ENCODE peak calls at places on chromosomes 16 and 17, in five cellular contexts. H is heart right ventricle; C is cardiac muscle cell; Y is mucosa of descending colon; N is CD4-positive, alpha-beta T cell. R is an unnamed sample.

GRCh38 chr17:35569405-35569804 is 8.8 kb upstream of the SLFN14 start:
- DNase-seq in H (no peak), C (no peak), Y (no peak), N (no peak), R (no peak)

GRCh38 chr17:31226373-31226772 is 70.7 kb downstream of the OMG start:
- DNase-seq in H (no peak), C (no peak), Y (no peak), N (no peak), R (no peak)

GRCh38 chr17:81381632-81382577 is 13.4 kb upstream of the BAHCC1 start:
- DNase-seq in H (no peak), C (no peak), Y (no peak), N (no peak), R (no peak)

GRCh38 chr17:58088624-58089023 is 5.4 kb downstream of the DYNLL2 start:
- DNase-seq in H (no peak), C (no peak), Y (no peak), N (no peak), R (no peak)

GRCh38 chr17:1890758-1891450 is 61.1 kb downstream of the RPA1 start:
- DNase-seq in H (no peak), C (no peak), Y (no peak), N (peak), R (no peak)

GRCh38 chr17:67258836-67259468 is 14.0 kb upstream of the HELZ start:
- DNase-seq in H (no peak), C (no peak), Y (no peak), N (peak), R (no peak)

GRCh38 chr17:41635121-41636097 is 11.0 kb upstream of the KRT17 start:
- DNase-seq in H (peak), C (peak), Y (no peak), N (no peak), R (peak)

GRCh38 chr16:4317471-4318170 is 1.8 kb downstream of the GLIS2 start:
- DNase-seq in H (no peak), C (peak), Y (no peak), N (no peak), R (peak)

GRCh38 chr17:14901376-14901775 is 363.8 kb downstream of the PMP22 start:
- DNase-seq in H (no peak), C (no peak), Y (no peak), N (no peak), R (no peak)

GRCh38 chr17:50484341-50485155 is 5.9 kb downstream of the RSAD1 start:
- DNase-seq in H (no peak), C (no peak), Y (peak), N (no peak), R (no peak)

GRCh38 chr17:40563371-40564052 is 1.8 kb downstream of the CCR7 start:
- DNase-seq in H (no peak), C (no peak), Y (no peak), N (peak), R (no peak)

GRCh38 chr16:83549836-83550569 is 257.8 kb upstream of the HSBP1 start:
- DNase-seq in H (no peak), C (no peak), Y (no peak), N (no peak), R (no peak)

GRCh38 chr17:60171753-60172079 is 21.9 kb downstream of the CA4 start:
- DNase-seq in H (no peak), C (no peak), Y (no peak), N (no peak), R (no peak)

GRCh38 chr17:50560185-50560824 is at the start of gene CACNA1G:
- DNase-seq in H (peak), C (peak), Y (peak), N (peak), R (peak)

GRCh38 chr17:28575126-28575795 is 1.4 kb downstream of the ALDOC start:
- DNase-seq in H (peak), C (no peak), Y (no peak), N (no peak), R (no peak)

GRCh38 chr17:28579526-28579925 is 2.8 kb upstream of the ALDOC start:
- DNase-seq in H (no peak), C (no peak), Y (no peak), N (no peak), R (no peak)

GRCh38 chr17:28578246-28579195 is 1.8 kb upstream of the ALDOC start:
- DNase-seq in H (no peak), C (no peak), Y (no peak), N (no peak), R (no peak)

GRCh38 chr17:28576758-28577465 is at the start of gene ALDOC:
- DNase-seq in H (peak), C (peak), Y (peak), N (peak), R (peak)

GRCh38 chr17:28577466-28577824 is 750 bp upstream of the ALDOC start:
- DNase-seq in H (no peak), C (no peak), Y (no peak), N (no peak), R (no peak)
- TF ChIP-seq CTCF in H (no peak), C (no peak), Y (no peak), N (no peak), R (no peak)

DNA sequence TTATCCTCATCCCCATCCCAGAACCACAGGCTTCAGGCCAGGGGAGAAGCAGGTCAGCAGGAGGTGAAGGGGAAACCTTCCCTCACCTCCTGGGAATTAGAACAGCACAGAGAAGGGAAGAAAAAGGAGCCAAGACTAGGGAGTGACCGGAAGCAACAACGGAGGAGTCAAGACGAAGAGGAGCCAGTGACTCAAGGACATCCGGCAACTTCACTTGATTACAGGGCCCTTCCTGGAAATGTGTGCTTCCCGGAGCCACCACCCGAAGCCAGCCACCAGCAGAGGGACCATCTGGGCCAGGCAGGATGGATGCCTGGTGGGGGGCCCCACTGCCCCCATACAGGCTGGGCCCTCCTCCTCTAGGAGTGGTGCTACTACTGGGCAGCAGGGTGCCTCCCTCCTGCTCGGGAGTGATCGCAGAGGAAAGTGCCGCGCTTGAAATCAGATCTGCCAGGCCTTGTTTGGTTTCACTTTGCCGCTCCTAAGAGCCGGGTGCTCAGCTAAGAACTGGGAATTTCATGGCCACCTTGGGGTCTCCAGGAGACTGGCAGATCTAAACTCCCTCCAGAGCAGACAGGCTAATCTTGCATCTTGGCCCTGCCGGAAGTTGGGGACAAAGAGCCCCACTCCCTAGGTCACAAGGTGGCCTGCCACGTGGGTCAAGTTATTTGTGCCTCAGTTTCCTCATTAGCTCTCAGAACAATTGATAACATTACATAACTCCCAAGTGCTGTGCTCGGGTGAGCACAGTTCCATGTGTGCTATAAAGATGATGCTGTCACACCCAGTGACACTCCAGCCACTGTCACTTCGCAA is 6.6 kb downstream of the CDC42EP4 start:
- DNase-seq in H (peak), C (peak), Y (peak), N (no peak), R (peak)
- TF ChIP-seq CTCF in H (peak), C (peak), Y (no peak), N (no peak), R (peak)

GRCh38 chr16:28879841-28880588 is 1.7 kb downstream of the ATP2A1 start:
- DNase-seq in H (peak), C (peak), Y (peak), N (peak), R (peak)
- TF ChIP-seq CTCF in H (peak), C (no peak), Y (no peak), N (no peak), R (no peak)

DNA sequence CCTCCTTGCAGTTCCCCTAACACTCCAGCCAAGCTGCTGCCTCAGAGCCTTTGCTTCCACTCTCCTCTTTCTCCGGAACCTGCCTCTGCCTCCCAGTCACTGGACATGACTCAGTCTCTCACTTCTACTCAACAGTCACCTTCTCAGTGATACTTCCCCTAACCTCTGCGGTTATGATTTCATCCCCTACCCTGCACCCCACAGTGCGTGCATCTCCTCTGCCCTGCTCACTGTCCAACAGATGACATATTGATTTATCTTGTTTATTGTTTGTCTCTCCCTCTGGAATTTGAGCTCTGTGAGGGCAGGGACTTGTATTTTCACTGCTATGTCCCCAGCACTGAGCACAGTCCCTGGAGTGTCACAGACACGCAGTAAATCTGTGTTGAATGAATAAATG is 100.7 kb downstream of the CYLD start:
- DNase-seq in H (no peak), C (no peak), Y (no peak), N (no peak), R (peak)
- TF ChIP-seq CTCF in H (no peak), C (no peak), Y (no peak), N (no peak), R (no peak)

DNA sequence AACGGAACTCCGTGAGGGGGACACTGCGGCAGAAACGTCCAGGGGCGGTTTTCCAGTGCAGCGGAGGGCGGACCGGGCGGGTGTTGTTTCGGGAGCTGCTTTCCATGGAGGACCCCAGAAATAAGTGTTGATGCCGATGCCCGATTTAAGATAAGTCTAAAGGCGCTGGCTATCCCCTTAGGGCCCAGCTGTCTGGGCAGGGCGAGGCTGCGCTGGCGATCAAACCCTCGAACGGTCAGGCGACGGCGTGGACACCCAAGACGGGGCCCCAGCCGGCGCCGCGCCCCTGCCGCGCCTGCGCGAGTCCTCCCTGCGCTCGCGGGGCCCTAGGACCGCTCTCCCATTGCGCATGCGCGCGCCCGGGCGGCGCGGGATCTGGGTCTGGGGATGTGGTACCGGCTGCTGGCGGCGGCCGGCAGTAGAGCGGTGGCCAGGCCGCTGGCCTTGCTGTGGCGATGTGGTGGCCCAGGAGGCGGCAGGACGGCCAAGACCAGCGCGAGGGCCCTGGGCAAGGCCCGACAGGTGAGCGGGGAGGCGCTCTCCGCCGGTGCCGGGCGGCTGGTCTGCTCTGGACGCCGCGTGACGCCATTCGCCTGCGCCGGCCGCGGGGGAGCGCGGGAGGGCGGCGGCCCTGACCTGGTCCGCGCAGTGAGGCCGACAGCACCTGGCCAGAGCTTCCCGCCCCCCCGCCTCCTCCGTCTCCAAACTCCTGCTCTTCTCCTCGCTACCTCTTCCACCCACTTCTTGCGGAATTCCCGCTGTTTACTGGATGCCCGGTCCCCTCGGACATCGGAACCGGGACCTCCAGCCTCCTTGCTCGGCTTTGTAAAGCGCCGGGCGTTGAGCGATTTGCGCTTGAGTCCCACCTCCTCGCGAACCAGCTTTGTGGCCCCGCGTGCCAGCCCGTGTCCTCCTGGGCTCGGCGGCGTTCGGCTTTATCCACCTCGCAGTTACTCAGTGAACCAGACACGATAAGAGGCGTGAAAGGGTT is 24.0 kb downstream of the DEF8 start:
- DNase-seq in H (peak), C (peak), Y (peak), N (peak), R (peak)
- TF ChIP-seq CTCF in H (peak), C (no peak), Y (no peak), N (no peak), R (no peak)

DNA sequence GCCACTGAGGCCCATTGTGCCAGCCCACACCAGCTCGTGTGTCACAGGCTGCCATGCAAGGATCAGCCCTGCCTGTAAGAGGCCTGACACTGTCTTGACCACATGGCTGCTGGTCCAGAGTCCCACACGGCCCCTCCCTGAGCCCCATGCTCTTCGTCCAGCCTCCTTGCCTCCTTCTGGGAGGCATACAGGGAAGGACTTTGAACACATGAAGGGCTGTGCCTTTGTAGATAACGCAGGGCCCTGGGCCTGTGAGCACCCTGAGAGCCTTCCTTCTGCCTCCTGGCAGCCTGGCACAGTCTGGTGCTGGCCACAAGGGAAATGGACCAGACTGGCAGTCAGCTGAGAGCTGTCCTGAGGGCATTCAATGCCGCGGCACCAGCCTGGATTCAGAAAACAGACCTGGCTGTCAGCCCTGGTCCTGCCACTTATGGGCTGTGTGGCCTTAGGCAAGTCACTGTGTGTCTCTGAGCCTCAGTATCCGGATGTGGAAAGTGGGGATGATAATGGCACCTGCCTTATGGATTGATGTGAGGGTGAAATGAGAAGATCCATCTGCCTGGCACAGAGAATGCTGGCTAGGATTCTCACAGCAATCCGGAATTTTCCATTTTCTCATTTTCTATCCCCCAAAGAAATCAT is 19.2 kb upstream of the SPNS2 start:
- DNase-seq in H (no peak), C (no peak), Y (peak), N (no peak), R (no peak)
- TF ChIP-seq CTCF in H (no peak), C (no peak), Y (no peak), N (no peak), R (no peak)

GRCh38 chr17:75856062-75856681 is 1.0 kb upstream of the WBP2 start:
- DNase-seq in H (no peak), C (no peak), Y (no peak), N (no peak), R (no peak)
- TF ChIP-seq CTCF in H (no peak), C (no peak), Y (no peak), N (no peak), R (no peak)

GRCh38 chr17:68564415-68565111 is 36.6 kb downstream of the FAM20A start:
- DNase-seq in H (no peak), C (no peak), Y (no peak), N (no peak), R (no peak)
- TF ChIP-seq CTCF in H (no peak), C (no peak), Y (no peak), N (no peak), R (no peak)

GRCh38 chr16:54542805-54543504 is 256.4 kb upstream of the IRX3 start:
- DNase-seq in H (no peak), C (no peak), Y (no peak), N (no peak), R (no peak)

GRCh38 chr16:54540525-54541180 is 254.1 kb upstream of the IRX3 start:
- DNase-seq in H (no peak), C (no peak), Y (no peak), N (no peak), R (no peak)

GRCh38 chr16:54533856-54534490 is 247.4 kb upstream of the IRX3 start:
- DNase-seq in H (no peak), C (no peak), Y (no peak), N (no peak), R (no peak)

DNA sequence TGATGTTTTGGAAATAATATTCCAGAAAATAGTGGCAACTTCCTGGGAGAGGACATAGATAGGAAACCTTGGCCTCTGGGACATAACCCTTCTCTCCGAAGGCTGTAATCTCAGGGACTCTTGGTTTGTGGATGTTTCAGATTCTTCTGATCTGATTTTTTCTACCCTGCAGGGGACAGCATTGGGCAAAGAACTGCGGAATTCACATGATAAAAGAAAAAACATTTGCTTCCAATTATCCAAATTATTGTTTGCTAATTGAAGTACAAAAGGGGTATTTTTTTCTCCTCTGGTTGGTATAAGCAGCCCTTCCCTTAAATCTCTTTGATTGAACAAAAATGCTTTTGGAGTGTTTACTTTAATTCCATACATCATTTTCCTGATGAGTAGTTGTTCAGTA is 251.7 kb upstream of the IRX3 start:
- DNase-seq in H (no peak), C (no peak), Y (no peak), N (no peak), R (no peak)
- TF ChIP-seq CTCF in H (peak), C (no peak), Y (no peak), N (no peak), R (no peak)

GRCh38 chr17:44069974-44070454 is 521 bp upstream of the G6PC3 start:
- DNase-seq in H (no peak), C (peak), Y (no peak), N (no peak), R (peak)

GRCh38 chr17:44067547-44067945 is 1.1 kb upstream of the LSM12 start:
- DNase-seq in H (no peak), C (no peak), Y (no peak), N (no peak), R (no peak)

GRCh38 chr17:44071772-44072171 is 1.2 kb downstream of the G6PC3 start:
- DNase-seq in H (no peak), C (no peak), Y (no peak), N (no peak), R (peak)

GRCh38 chr17:44071198-44071520 is 624 bp downstream of the G6PC3 start:
- DNase-seq in H (no peak), C (no peak), Y (no peak), N (no peak), R (peak)

DNA sequence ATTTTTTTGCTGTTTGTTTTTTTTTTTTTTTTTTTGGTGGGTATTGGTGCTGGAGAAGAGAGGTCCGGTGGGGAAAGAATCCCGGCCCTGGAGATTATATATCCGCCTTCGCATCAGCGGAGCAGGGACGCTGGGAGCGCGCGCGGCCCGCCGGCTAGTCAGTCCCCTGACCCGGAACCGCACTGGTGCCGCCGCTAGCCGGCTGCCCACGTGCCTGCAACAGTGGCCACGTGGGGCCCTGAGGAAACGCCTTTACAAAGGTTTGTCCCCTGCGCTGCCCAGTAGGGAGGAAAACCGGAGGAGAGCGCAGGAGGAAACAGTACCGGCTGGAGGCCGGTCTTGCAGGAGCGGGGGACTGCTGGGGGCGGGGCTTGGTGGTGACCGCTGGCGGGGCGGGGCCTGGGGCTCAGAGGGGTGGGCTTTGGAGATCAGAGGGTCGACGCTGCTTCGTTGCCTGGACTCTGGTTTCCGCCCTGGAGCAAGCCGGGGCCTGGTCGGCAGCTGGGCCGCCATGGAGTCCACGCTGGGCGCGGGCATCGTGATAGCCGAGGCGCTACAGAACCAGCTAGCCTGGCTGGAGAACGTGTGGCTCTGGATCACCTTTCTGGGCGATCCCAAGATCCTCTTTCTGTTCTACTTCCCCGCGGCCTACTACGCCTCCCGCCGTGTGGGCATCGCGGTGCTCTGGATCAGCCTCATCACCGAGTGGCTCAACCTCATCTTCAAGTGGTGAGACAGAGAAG is at the start of gene G6PC3:
- DNase-seq in H (peak), C (peak), Y (peak), N (peak), R (peak)
- TF ChIP-seq CTCF in H (peak), C (no peak), Y (no peak), N (no peak), R (no peak)